ENCODE peak calls at places on chromosomes 2 and 18, in eight cellular contexts. One of them, this sample, is unnamed.

GRCh38 chr2:216308532-216308931 is 63.8 kb downstream of the MARCHF4 start:
- DNase-seq in stimulated activated CD4-positive, alpha-beta T cell treated with anti-CD3 and anti-CD28 coated beads, Interleukin-2, amount 100 ng/mL, for 48 hours: no peak
- DNase-seq in hepatic stellate cell: no peak
- DNase-seq in HTR-8/SVneo: no peak
- DNase-seq in pancreas: no peak
- DNase-seq in iPS-NIHi11: no peak
- DNase-seq in naive thymus-derived CD8-positive, alpha-beta T cell: no peak
- DNase-seq in EL: no peak
- DNase-seq in this sample: peak

GRCh38 chr2:224156436-224156835 is 117.3 kb upstream of the SERPINE2 start:
- DNase-seq in naive thymus-derived CD8-positive, alpha-beta T cell: no peak
- DNase-seq in HTR-8/SVneo: no peak
- DNase-seq in EL: no peak
- DNase-seq in hepatic stellate cell: no peak
- DNase-seq in pancreas: no peak
- DNase-seq in stimulated activated CD4-positive, alpha-beta T cell treated with anti-CD3 and anti-CD28 coated beads, Interleukin-2, amount 100 ng/mL, for 48 hours: no peak
- DNase-seq in iPS-NIHi11: no peak
- DNase-seq in this sample: no peak

GRCh38 chr2:130183500-130184373 is 1.7 kb downstream of the MZT2B start:
- DNase-seq in EL: peak
- DNase-seq in HTR-8/SVneo: no peak
- DNase-seq in hepatic stellate cell: no peak
- DNase-seq in iPS-NIHi11: no peak
- DNase-seq in naive thymus-derived CD8-positive, alpha-beta T cell: no peak
- DNase-seq in pancreas: no peak
- DNase-seq in stimulated activated CD4-positive, alpha-beta T cell treated with anti-CD3 and anti-CD28 coated beads, Interleukin-2, amount 100 ng/mL, for 48 hours: no peak
- DNase-seq in this sample: no peak

GRCh38 chr18:49865401-49865800 is 52.1 kb upstream of the ACAA2 start:
- DNase-seq in naive thymus-derived CD8-positive, alpha-beta T cell: no peak
- DNase-seq in iPS-NIHi11: no peak
- DNase-seq in hepatic stellate cell: no peak
- DNase-seq in HTR-8/SVneo: no peak
- DNase-seq in pancreas: peak
- DNase-seq in stimulated activated CD4-positive, alpha-beta T cell treated with anti-CD3 and anti-CD28 coated beads, Interleukin-2, amount 100 ng/mL, for 48 hours: no peak
- DNase-seq in EL: no peak
- DNase-seq in this sample: no peak

GRCh38 chr2:121721926-121722325 is 14.7 kb downstream of the NIFK start:
- DNase-seq in stimulated activated CD4-positive, alpha-beta T cell treated with anti-CD3 and anti-CD28 coated beads, Interleukin-2, amount 100 ng/mL, for 48 hours: no peak
- DNase-seq in pancreas: no peak
- DNase-seq in EL: peak
- DNase-seq in hepatic stellate cell: peak
- DNase-seq in iPS-NIHi11: no peak
- DNase-seq in naive thymus-derived CD8-positive, alpha-beta T cell: no peak
- DNase-seq in HTR-8/SVneo: peak
- DNase-seq in this sample: peak

GRCh38 chr2:226467221-226467620 is 332.4 kb downstream of the IRS1 start:
- DNase-seq in stimulated activated CD4-positive, alpha-beta T cell treated with anti-CD3 and anti-CD28 coated beads, Interleukin-2, amount 100 ng/mL, for 48 hours: no peak
- DNase-seq in HTR-8/SVneo: no peak
- DNase-seq in EL: no peak
- DNase-seq in naive thymus-derived CD8-positive, alpha-beta T cell: no peak
- DNase-seq in iPS-NIHi11: no peak
- DNase-seq in hepatic stellate cell: no peak
- DNase-seq in pancreas: no peak
- DNase-seq in this sample: no peak

GRCh38 chr2:239152916-239153305 is 247.9 kb downstream of the HDAC4 start:
- DNase-seq in pancreas: peak
- DNase-seq in hepatic stellate cell: no peak
- DNase-seq in EL: no peak
- DNase-seq in naive thymus-derived CD8-positive, alpha-beta T cell: no peak
- DNase-seq in iPS-NIHi11: no peak
- DNase-seq in stimulated activated CD4-positive, alpha-beta T cell treated with anti-CD3 and anti-CD28 coated beads, Interleukin-2, amount 100 ng/mL, for 48 hours: no peak
- DNase-seq in HTR-8/SVneo: no peak
- DNase-seq in this sample: no peak

GRCh38 chr2:11842324-11842723 is 95.9 kb downstream of the LPIN1 start:
- DNase-seq in naive thymus-derived CD8-positive, alpha-beta T cell: no peak
- DNase-seq in EL: no peak
- DNase-seq in stimulated activated CD4-positive, alpha-beta T cell treated with anti-CD3 and anti-CD28 coated beads, Interleukin-2, amount 100 ng/mL, for 48 hours: no peak
- DNase-seq in iPS-NIHi11: no peak
- DNase-seq in pancreas: no peak
- DNase-seq in HTR-8/SVneo: no peak
- DNase-seq in hepatic stellate cell: no peak
- DNase-seq in this sample: no peak

GRCh38 chr2:138536302-138536701 is 34.7 kb downstream of the SPOPL start:
- DNase-seq in pancreas: no peak
- DNase-seq in iPS-NIHi11: peak
- DNase-seq in hepatic stellate cell: no peak
- DNase-seq in EL: peak
- DNase-seq in stimulated activated CD4-positive, alpha-beta T cell treated with anti-CD3 and anti-CD28 coated beads, Interleukin-2, amount 100 ng/mL, for 48 hours: no peak
- DNase-seq in naive thymus-derived CD8-positive, alpha-beta T cell: no peak
- DNase-seq in HTR-8/SVneo: no peak
- DNase-seq in this sample: no peak

GRCh38 chr2:159071190-159071915 is 102.9 kb downstream of the TANC1 start:
- DNase-seq in EL: no peak
- DNase-seq in stimulated activated CD4-positive, alpha-beta T cell treated with anti-CD3 and anti-CD28 coated beads, Interleukin-2, amount 100 ng/mL, for 48 hours: no peak
- DNase-seq in iPS-NIHi11: no peak
- DNase-seq in pancreas: no peak
- DNase-seq in HTR-8/SVneo: no peak
- DNase-seq in hepatic stellate cell: no peak
- DNase-seq in naive thymus-derived CD8-positive, alpha-beta T cell: no peak
- DNase-seq in this sample: peak

GRCh38 chr2:104127049-104127770 is 726.7 kb upstream of the POU3F3 start:
- DNase-seq in hepatic stellate cell: no peak
- DNase-seq in iPS-NIHi11: no peak
- DNase-seq in EL: no peak
- DNase-seq in pancreas: no peak
- DNase-seq in stimulated activated CD4-positive, alpha-beta T cell treated with anti-CD3 and anti-CD28 coated beads, Interleukin-2, amount 100 ng/mL, for 48 hours: no peak
- DNase-seq in HTR-8/SVneo: no peak
- DNase-seq in naive thymus-derived CD8-positive, alpha-beta T cell: no peak
- DNase-seq in this sample: no peak

GRCh38 chr2:37388074-37388473 is 43.6 kb downstream of the QPCT start:
- DNase-seq in stimulated activated CD4-positive, alpha-beta T cell treated with anti-CD3 and anti-CD28 coated beads, Interleukin-2, amount 100 ng/mL, for 48 hours: no peak
- DNase-seq in pancreas: no peak
- DNase-seq in iPS-NIHi11: no peak
- DNase-seq in EL: peak
- DNase-seq in HTR-8/SVneo: no peak
- DNase-seq in hepatic stellate cell: no peak
- DNase-seq in naive thymus-derived CD8-positive, alpha-beta T cell: no peak
- DNase-seq in this sample: peak

GRCh38 chr2:59276033-59276432 is 1034.9 kb upstream of the FANCL start:
- DNase-seq in hepatic stellate cell: no peak
- DNase-seq in HTR-8/SVneo: no peak
- DNase-seq in stimulated activated CD4-positive, alpha-beta T cell treated with anti-CD3 and anti-CD28 coated beads, Interleukin-2, amount 100 ng/mL, for 48 hours: no peak
- DNase-seq in EL: no peak
- DNase-seq in naive thymus-derived CD8-positive, alpha-beta T cell: no peak
- DNase-seq in iPS-NIHi11: peak
- DNase-seq in pancreas: no peak
- DNase-seq in this sample: no peak

GRCh38 chr18:67790527-67790926 is 274.0 kb upstream of the DSEL start:
- DNase-seq in hepatic stellate cell: no peak
- DNase-seq in HTR-8/SVneo: no peak
- DNase-seq in stimulated activated CD4-positive, alpha-beta T cell treated with anti-CD3 and anti-CD28 coated beads, Interleukin-2, amount 100 ng/mL, for 48 hours: no peak
- DNase-seq in EL: no peak
- DNase-seq in naive thymus-derived CD8-positive, alpha-beta T cell: no peak
- DNase-seq in pancreas: no peak
- DNase-seq in iPS-NIHi11: no peak
- DNase-seq in this sample: no peak

GRCh38 chr18:75393721-75394120 is 33.8 kb downstream of the SMIM21 start:
- DNase-seq in hepatic stellate cell: no peak
- DNase-seq in HTR-8/SVneo: no peak
- DNase-seq in iPS-NIHi11: no peak
- DNase-seq in naive thymus-derived CD8-positive, alpha-beta T cell: no peak
- DNase-seq in EL: no peak
- DNase-seq in pancreas: no peak
- DNase-seq in stimulated activated CD4-positive, alpha-beta T cell treated with anti-CD3 and anti-CD28 coated beads, Interleukin-2, amount 100 ng/mL, for 48 hours: no peak
- DNase-seq in this sample: no peak

GRCh38 chr2:224410946-224411561 is 9.1 kb upstream of the FAM124B start:
- DNase-seq in iPS-NIHi11: no peak
- DNase-seq in HTR-8/SVneo: no peak
- DNase-seq in pancreas: no peak
- DNase-seq in stimulated activated CD4-positive, alpha-beta T cell treated with anti-CD3 and anti-CD28 coated beads, Interleukin-2, amount 100 ng/mL, for 48 hours: no peak
- DNase-seq in EL: peak
- DNase-seq in hepatic stellate cell: no peak
- DNase-seq in naive thymus-derived CD8-positive, alpha-beta T cell: no peak
- DNase-seq in this sample: no peak

GRCh38 chr2:54466880-54467279 is 10.8 kb downstream of the SPTBN1 start:
- DNase-seq in pancreas: no peak
- DNase-seq in HTR-8/SVneo: no peak
- DNase-seq in naive thymus-derived CD8-positive, alpha-beta T cell: no peak
- DNase-seq in stimulated activated CD4-positive, alpha-beta T cell treated with anti-CD3 and anti-CD28 coated beads, Interleukin-2, amount 100 ng/mL, for 48 hours: no peak
- DNase-seq in iPS-NIHi11: no peak
- DNase-seq in hepatic stellate cell: no peak
- DNase-seq in EL: no peak
- DNase-seq in this sample: no peak

GRCh38 chr2:64861338-64862000 is 127.7 kb upstream of the SLC1A4 start:
- DNase-seq in pancreas: no peak
- DNase-seq in HTR-8/SVneo: no peak
- DNase-seq in hepatic stellate cell: no peak
- DNase-seq in EL: no peak
- DNase-seq in naive thymus-derived CD8-positive, alpha-beta T cell: no peak
- DNase-seq in iPS-NIHi11: no peak
- DNase-seq in stimulated activated CD4-positive, alpha-beta T cell treated with anti-CD3 and anti-CD28 coated beads, Interleukin-2, amount 100 ng/mL, for 48 hours: no peak
- DNase-seq in this sample: no peak

GRCh38 chr2:64610456-64610855 is 43.3 kb downstream of the SERTAD2 start:
- DNase-seq in hepatic stellate cell: no peak
- DNase-seq in EL: no peak
- DNase-seq in iPS-NIHi11: no peak
- DNase-seq in naive thymus-derived CD8-positive, alpha-beta T cell: no peak
- DNase-seq in HTR-8/SVneo: no peak
- DNase-seq in stimulated activated CD4-positive, alpha-beta T cell treated with anti-CD3 and anti-CD28 coated beads, Interleukin-2, amount 100 ng/mL, for 48 hours: no peak
- DNase-seq in pancreas: no peak
- DNase-seq in this sample: no peak

GRCh38 chr2:45412754-45413379 is 198.2 kb downstream of the SRBD1 start:
- DNase-seq in stimulated activated CD4-positive, alpha-beta T cell treated with anti-CD3 and anti-CD28 coated beads, Interleukin-2, amount 100 ng/mL, for 48 hours: no peak
- DNase-seq in naive thymus-derived CD8-positive, alpha-beta T cell: no peak
- DNase-seq in hepatic stellate cell: no peak
- DNase-seq in iPS-NIHi11: no peak
- DNase-seq in pancreas: no peak
- DNase-seq in HTR-8/SVneo: no peak
- DNase-seq in EL: no peak
- DNase-seq in this sample: no peak

GRCh38 chr2:108565778-108566375 is 31.6 kb downstream of the LIMS1 start:
- DNase-seq in hepatic stellate cell: no peak
- DNase-seq in pancreas: no peak
- DNase-seq in naive thymus-derived CD8-positive, alpha-beta T cell: no peak
- DNase-seq in HTR-8/SVneo: no peak
- DNase-seq in stimulated activated CD4-positive, alpha-beta T cell treated with anti-CD3 and anti-CD28 coated beads, Interleukin-2, amount 100 ng/mL, for 48 hours: no peak
- DNase-seq in EL: no peak
- DNase-seq in iPS-NIHi11: no peak
- DNase-seq in this sample: no peak